ENCODE peak calls at places on chromosomes 5 and 9, in eight cellular contexts. Z, R, O, N, G, I, K and J are unnamed samples.

GRCh38 chr5:141680751-141681201 is 1.3 kb downstream of the ARAP3 start:
- DNase-seq in Z (no peak), R (no peak), O (no peak), N (peak; percentile 18), G (peak; percentile 84), I (no peak), K (no peak), J (no peak)

GRCh38 chr5:135328128-135328687 is 70.8 kb downstream of the MACROH2A1 start:
- DNase-seq in Z (no peak), R (no peak), O (no peak), N (no peak), G (no peak), I (no peak), K (no peak), J (no peak)

GRCh38 chr5:12357596-12357995 is 453.4 kb upstream of the CTNND2 start:
- DNase-seq in Z (no peak), R (no peak), O (no peak), N (no peak), G (no peak), I (no peak), K (no peak), J (no peak)

GRCh38 chr9:78691531-78691930 is 394.6 kb downstream of the PSAT1 start:
- DNase-seq in Z (no peak), R (no peak), O (no peak), N (no peak), G (no peak), I (no peak), K (no peak), J (no peak)

GRCh38 chr5:109247943-109248342 is 161.8 kb downstream of the PJA2 start:
- DNase-seq in Z (no peak), R (no peak), O (no peak), N (no peak), G (no peak), I (no peak), K (no peak), J (no peak)

GRCh38 chr5:158461240-158461854 is 602.4 kb upstream of the CLINT1 start:
- DNase-seq in Z (no peak), R (no peak), O (peak; percentile 69), N (no peak), G (no peak), I (no peak), K (no peak), J (peak; percentile 20)

GRCh38 chr5:29508131-29508530 is 1685.4 kb upstream of the CDH6 start:
- DNase-seq in Z (no peak), R (no peak), O (no peak), N (no peak), G (no peak), I (no peak), K (no peak), J (no peak)

GRCh38 chr5:28226407-28226806 is 1188.0 kb upstream of the CDH9 start:
- DNase-seq in Z (no peak), R (no peak), O (no peak), N (no peak), G (no peak), I (no peak), K (no peak), J (no peak)

GRCh38 chr9:2234371-2234893 is 219.3 kb downstream of the SMARCA2 start:
- DNase-seq in Z (peak; percentile 29), R (no peak), O (peak; percentile 21), N (peak; percentile 25), G (no peak), I (no peak), K (no peak), J (no peak)

GRCh38 chr9:83778164-83778563 is 39.4 kb downstream of the GKAP1 start:
- DNase-seq in Z (no peak), R (no peak), O (no peak), N (no peak), G (no peak), I (no peak), K (no peak), J (no peak)

GRCh38 chr9:117303643-117304230 is 111.1 kb downstream of the ASTN2 start:
- DNase-seq in Z (no peak), R (no peak), O (no peak), N (no peak), G (no peak), I (no peak), K (no peak), J (no peak)

GRCh38 chr5:65796269-65796668 is 74.3 kb downstream of the NLN start:
- DNase-seq in Z (no peak), R (no peak), O (no peak), N (no peak), G (no peak), I (no peak), K (no peak), J (no peak)

GRCh38 chr9:96448546-96449170 is 1.3 kb upstream of the HABP4 start:
- DNase-seq in Z (no peak), R (no peak), O (no peak), N (no peak), G (no peak), I (no peak), K (no peak), J (no peak)

GRCh38 chr9:134318481-134318891 is 7.8 kb upstream of the RXRA start:
- DNase-seq in Z (no peak), R (no peak), O (no peak), N (no peak), G (no peak), I (no peak), K (no peak), J (no peak)

GRCh38 chr5:163571755-163572154 is 66.3 kb downstream of the MAT2B start:
- DNase-seq in Z (no peak), R (no peak), O (no peak), N (no peak), G (no peak), I (no peak), K (no peak), J (peak; percentile 16)

GRCh38 chr5:7540806-7541205 is 144.9 kb downstream of the ADCY2 start:
- DNase-seq in Z (no peak), R (no peak), O (no peak), N (no peak), G (no peak), I (no peak), K (no peak), J (no peak)

GRCh38 chr9:115207003-115207837 is 89.3 kb upstream of the TNC start:
- DNase-seq in Z (no peak), R (no peak), O (no peak), N (no peak), G (peak; percentile 32), I (no peak), K (no peak), J (no peak)

GRCh38 chr5:168860081-168860480 is 280.9 kb upstream of the PANK3 start:
- DNase-seq in Z (no peak), R (no peak), O (no peak), N (no peak), G (no peak), I (no peak), K (no peak), J (no peak)

GRCh38 chr5:174229640-174230350 is 184.3 kb downstream of the NSG2 start:
- DNase-seq in Z (no peak), R (no peak), O (no peak), N (peak; percentile 4), G (no peak), I (no peak), K (no peak), J (no peak)

GRCh38 chr5:4082966-4083564 is 487.4 kb downstream of the IRX1 start:
- DNase-seq in Z (no peak), R (no peak), O (no peak), N (no peak), G (no peak), I (no peak), K (no peak), J (no peak)

GRCh38 chr9:18386091-18386490 is 87.9 kb upstream of the ADAMTSL1 start:
- DNase-seq in Z (no peak), R (no peak), O (no peak), N (no peak), G (no peak), I (no peak), K (no peak), J (no peak)

GRCh38 chr9:90847971-90848370 is 46.4 kb downstream of the SYK start:
- DNase-seq in Z (no peak), R (no peak), O (no peak), N (no peak), G (no peak), I (no peak), K (no peak), J (no peak)